ENCODE peak calls at places on chromosomes 5 and 9, in four cellular contexts. V, C, M and P are unnamed samples.
A peak's percentile ranks its signal among the peaks of the same experiment; 100 is the strongest.

GRCh38 chr9:112012026-112012902 is 115.7 kb downstream of the UGCG start:
- DNase-seq in V (peak; percentile 95), C (peak; percentile 91), M (peak; percentile 90), P (peak; percentile 20)

GRCh38 chr9:91758491-91758981 is 191.5 kb downstream of the ROR2 start:
- DNase-seq in V (peak; percentile 69), C (peak; percentile 32), M (peak; percentile 46), P (peak; percentile 40)

GRCh38 chr9:105178106-105178505 is 66.3 kb upstream of the SLC44A1 start:
- DNase-seq in V (no peak), C (no peak), M (no peak), P (no peak)

GRCh38 chr5:131533844-131534243 is 101.2 kb downstream of the RAPGEF6 start:
- DNase-seq in V (no peak), C (no peak), M (no peak), P (no peak)

GRCh38 chr5:151578326-151579025 is 12.7 kb downstream of the FAT2 start:
- DNase-seq in V (no peak), C (no peak), M (no peak), P (no peak)

GRCh38 chr9:112334319-112334828 is 955 bp upstream of the PTBP3 start:
- DNase-seq in V (peak; percentile 62), C (no peak), M (peak; percentile 32), P (peak; percentile 59)

GRCh38 chr5:30103056-30104020 is 1090.1 kb upstream of the CDH6 start:
- DNase-seq in V (no peak), C (no peak), M (peak; percentile 82), P (no peak)

GRCh38 chr9:121889990-121890563 is 203.0 kb downstream of the TTLL11 start:
- DNase-seq in V (peak; percentile 80), C (no peak), M (peak; percentile 20), P (no peak)

GRCh38 chr9:116592926-116593325 is 94.2 kb upstream of the TRIM32 start:
- DNase-seq in V (peak; percentile 73), C (no peak), M (no peak), P (no peak)

GRCh38 chr5:142095651-142096330 is 12.8 kb upstream of the NDFIP1 start:
- DNase-seq in V (peak; percentile 26), C (no peak), M (no peak), P (no peak)

GRCh38 chr5:147208134-147208533 is 26.7 kb upstream of the STK32A start:
- DNase-seq in V (peak; percentile 50), C (no peak), M (peak; percentile 4), P (no peak)

GRCh38 chr5:157502143-157502647 is 42.2 kb downstream of the NIPAL4 start:
- DNase-seq in V (no peak), C (no peak), M (no peak), P (peak; percentile 91)

GRCh38 chr5:7869474-7870136 is 657 bp downstream of the MTRR start:
- DNase-seq in V (peak; percentile 69), C (no peak), M (peak; percentile 32), P (peak; percentile 32)

GRCh38 chr9:21611896-21612295 is 129.8 kb upstream of the IFNE start:
- DNase-seq in V (peak; percentile 32), C (peak; percentile 82), M (peak; percentile 75), P (no peak)

GRCh38 chr5:157563373-157564148 is 12.0 kb downstream of the ADAM19 start:
- DNase-seq in V (peak; percentile 83), C (no peak), M (peak; percentile 77), P (no peak)

GRCh38 chr9:93301911-93302525 is 118.1 kb downstream of the WNK2 start:
- DNase-seq in V (no peak), C (no peak), M (no peak), P (no peak)

GRCh38 chr5:114449836-114450515 is 88.1 kb downstream of the KCNN2 start:
- DNase-seq in V (peak; percentile 70), C (peak; percentile 21), M (peak; percentile 63), P (peak; percentile 53)

GRCh38 chr9:134242706-134243105 is 78.3 kb upstream of the RNU6ATAC start:
- DNase-seq in V (no peak), C (no peak), M (no peak), P (no peak)

GRCh38 chr9:127983847-127984289 is 3.1 kb upstream of the EEIG1 start:
- DNase-seq in V (no peak), C (no peak), M (no peak), P (peak; percentile 97)

GRCh38 chr5:104815212-104815611 is 1252.6 kb upstream of the NUDT12 start:
- DNase-seq in V (no peak), C (no peak), M (no peak), P (no peak)

GRCh38 chr5:83957188-83957587 is 236.5 kb upstream of the HAPLN1 start:
- DNase-seq in V (peak; percentile 20), C (no peak), M (peak; percentile 71), P (no peak)
- H2AFZ ChIP-seq in V (no peak overlapping the region), C (no peak overlapping the region), M (no peak overlapping the region), P (no peak overlapping the region)

GRCh38 chr5:124703995-124704394 is 42.4 kb downstream of the ZNF608 start:
- DNase-seq in V (no peak), C (no peak), M (no peak), P (no peak)
- H4K20me1 ChIP-seq in V (no peaks in the 10 kb centered on the region), C (no peaks in the 10 kb centered on the region), M (no peaks in the 10 kb centered on the region), P (no peaks in the 10 kb centered on the region)

GRCh38 chr5:14164764-14165163 is 21.6 kb downstream of the TRIO start:
- DNase-seq in V (peak; percentile 2), C (no peak), M (no peak), P (no peak)
- H3K4me2 ChIP-seq in V (no peak overlapping the region), C (peak overlapping the region; percentile 70), M (peak overlapping the region; percentile 48), P (no peak overlapping the region)

GRCh38 chr9:113614843-113615648 is 151.5 kb downstream of the RGS3 start:
- DNase-seq in V (peak; percentile 80), C (no peak), M (no peak), P (no peak)

GRCh38 chr9:113613815-113614413 is 150.4 kb downstream of the RGS3 start:
- DNase-seq in V (no peak), C (no peak), M (no peak), P (no peak)

GRCh38 chr9:113617550-113617949 is 154.0 kb downstream of the RGS3 start:
- DNase-seq in V (no peak), C (no peak), M (no peak), P (no peak)

GRCh38 chr9:113616716-113617496 is 153.4 kb downstream of the RGS3 start:
- DNase-seq in V (no peak), C (no peak), M (no peak), P (no peak)

DNA sequence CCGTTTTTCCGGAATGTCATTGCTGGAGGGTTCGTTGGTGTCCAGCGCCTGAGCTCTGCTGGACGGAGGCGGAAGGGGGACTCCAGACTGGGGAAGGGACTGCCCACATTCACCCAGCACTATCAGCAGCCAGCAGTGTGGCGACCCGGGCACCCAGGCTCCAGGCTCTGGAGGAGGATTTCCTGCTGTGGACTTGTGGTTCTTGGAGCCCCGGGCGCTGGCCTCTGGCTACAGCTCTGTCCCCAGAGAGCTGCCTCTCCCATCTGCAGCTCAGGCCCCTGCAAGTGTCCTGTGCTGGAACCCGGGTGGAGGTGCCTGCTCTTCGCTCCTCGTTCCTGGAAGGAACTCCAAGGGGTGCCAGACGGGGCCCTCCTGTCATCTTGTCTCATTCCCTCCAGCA is 152.6 kb downstream of the RGS3 start:
- DNase-seq in V (no peak), C (no peak), M (no peak), P (no peak)
- H2AFZ ChIP-seq in V (peak overlapping the region; percentile 52), C (no peak overlapping the region), M (no peak overlapping the region), P (no peak overlapping the region)

GRCh38 chr9:107361816-107362215 is 78.7 kb downstream of the RAD23B start:
- DNase-seq in V (no peak), C (no peak), M (no peak), P (no peak)
- H4K20me1 ChIP-seq in V (no peaks in the 10 kb centered on the region), C (no peaks in the 10 kb centered on the region), M (no peaks in the 10 kb centered on the region), P (no peaks in the 10 kb centered on the region)

GRCh38 chr9:131228988-131229387 is 47.3 kb downstream of the FAM78A start:
- DNase-seq in V (no peak), C (no peak), M (no peak), P (no peak)

GRCh38 chr9:131226226-131226625 is 50.1 kb downstream of the FAM78A start:
- DNase-seq in V (no peak), C (no peak), M (no peak), P (no peak)

GRCh38 chr9:131233556-131233955 is 42.8 kb downstream of the FAM78A start:
- DNase-seq in V (no peak), C (no peak), M (no peak), P (no peak)

GRCh38 chr9:131227112-131228058 is 48.9 kb downstream of the FAM78A start:
- DNase-seq in V (no peak), C (no peak), M (no peak), P (no peak)

GRCh38 chr9:131228096-131228495 is 48.2 kb downstream of the FAM78A start:
- DNase-seq in V (no peak), C (no peak), M (no peak), P (no peak)
- H3K4me2 ChIP-seq in V (no peak overlapping the region), C (no peak overlapping the region), M (no peak overlapping the region), P (no peak overlapping the region)

DNA sequence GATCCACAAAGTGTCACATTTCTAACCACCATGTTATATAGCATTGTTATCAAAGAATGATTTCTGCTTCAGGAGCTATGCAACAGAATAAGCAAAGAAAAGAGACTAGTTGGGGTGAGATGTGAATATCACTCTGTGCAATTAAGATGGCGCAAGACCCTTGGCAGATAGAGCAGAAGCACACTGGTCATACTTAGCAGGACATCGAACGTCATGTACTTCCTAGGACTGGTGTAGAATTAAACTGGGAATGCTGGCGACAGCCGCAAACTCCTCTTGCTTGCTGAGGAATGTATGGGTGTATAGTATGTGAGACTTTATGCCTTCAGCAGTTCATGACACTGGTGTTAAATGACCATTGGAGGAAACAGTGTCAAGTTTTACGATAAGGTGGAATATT is 207.0 kb downstream of the LRRC70 start:
- DNase-seq in V (no peak), C (no peak), M (no peak), P (no peak)
- H2AFZ ChIP-seq in V (no peak overlapping the region), C (no peak overlapping the region), M (no peak overlapping the region), P (no peak overlapping the region)

GRCh38 chr9:113886003-113886324 is 9.9 kb downstream of the ZNF618 start:
- DNase-seq in V (peak; percentile 45), C (no peak), M (no peak), P (no peak)

GRCh38 chr9:113887436-113887835 is 11.3 kb downstream of the ZNF618 start:
- DNase-seq in V (no peak), C (no peak), M (no peak), P (no peak)

GRCh38 chr9:113885183-113886002 is 9.3 kb downstream of the ZNF618 start:
- DNase-seq in V (no peak), C (no peak), M (no peak), P (no peak)

GRCh38 chr9:113886933-113887332 is 10.8 kb downstream of the ZNF618 start:
- DNase-seq in V (peak; percentile 45), C (no peak), M (no peak), P (no peak)

DNA sequence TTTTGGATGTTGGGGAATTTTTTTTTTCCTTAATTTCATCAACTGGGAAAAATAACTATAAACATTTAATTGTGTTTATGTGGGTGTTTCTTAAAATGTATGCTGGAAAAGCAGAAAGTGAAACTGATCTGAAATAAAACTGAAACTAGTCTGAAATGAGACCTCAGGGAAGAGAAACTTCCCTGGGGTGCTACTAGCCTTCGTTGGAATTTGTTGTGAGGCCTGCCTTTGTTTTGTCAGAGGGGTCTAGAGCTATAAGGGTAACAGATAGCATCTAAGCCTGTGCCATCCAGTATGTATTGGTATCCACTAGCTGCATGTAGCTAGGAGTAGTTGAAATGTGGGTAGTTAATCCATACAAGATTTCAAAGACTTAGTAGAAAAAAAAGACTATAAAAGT is 10.4 kb downstream of the ZNF618 start:
- DNase-seq in V (peak; percentile 37), C (no peak), M (no peak), P (no peak)
- H4K20me1 ChIP-seq in V (no peaks in the 10 kb centered on the region), C (no peaks in the 10 kb centered on the region), M (no peaks in the 10 kb centered on the region), P (no peaks in the 10 kb centered on the region)